ENCODE peak calls at places on chromosomes 16 and 17, in seven cellular contexts. Z is HepG2, R is GM12878, O is SK-N-SH, V is H1, U is GM12891, L is K562. X is an unnamed sample.

GRCh38 chr16:8767176-8767575 is 30.3 kb downstream of the TMEM186 start:
- DNase-seq in Z (no peak), R (no peak), O (no peak), V (no peak), U (no peak), L (no peak), X (no peak)

GRCh38 chr17:63476494-63476856 is 386 bp upstream of the ACE start:
- DNase-seq in Z (no peak), R (no peak), O (peak; percentile 92), V (no peak), U (no peak), L (peak; percentile 70), X (no peak)

GRCh38 chr16:11105038-11105903 is 150.7 kb downstream of the SOCS1 start:
- DNase-seq in Z (peak; percentile 90), R (peak; percentile 86), O (peak; percentile 40), V (no peak), U (no peak), L (peak; percentile 89), X (peak; percentile 53)

GRCh38 chr17:35063514-35064223 is at the start of gene RFFL:
- DNase-seq in Z (peak; percentile 98), R (peak; percentile 98), O (peak; percentile 23), V (peak; percentile 78), U (peak; percentile 48), L (peak; percentile 84), X (peak; percentile 49)

GRCh38 chr17:27550974-27551505 is 79.9 kb upstream of the LGALS9 start:
- DNase-seq in Z (no peak), R (no peak), O (no peak), V (no peak), U (no peak), L (no peak), X (no peak)

GRCh38 chr17:48856122-48856821 is 25.4 kb downstream of the CALCOCO2 start:
- DNase-seq in Z (no peak), R (no peak), O (no peak), V (no peak), U (no peak), L (no peak), X (no peak)

GRCh38 chr17:21186399-21187187 is 27.4 kb downstream of the TMEM11 start:
- DNase-seq in Z (no peak), R (no peak), O (no peak), V (no peak), U (no peak), L (no peak), X (no peak)

GRCh38 chr16:27446721-27447120 is 44.7 kb downstream of the IL21R start:
- DNase-seq in Z (no peak), R (no peak), O (no peak), V (no peak), U (no peak), L (no peak), X (peak; percentile 34)

GRCh38 chr17:71709271-71709670 is 411.5 kb upstream of the SOX9 start:
- DNase-seq in Z (no peak), R (no peak), O (no peak), V (no peak), U (no peak), L (no peak), X (no peak)

GRCh38 chr17:38421224-38421841 is 6.9 kb upstream of the ARHGAP23 start:
- DNase-seq in Z (no peak), R (no peak), O (no peak), V (no peak), U (no peak), L (no peak), X (no peak)

GRCh38 chr16:66856184-66856730 is 12.0 kb downstream of the CA7 start:
- DNase-seq in Z (no peak), R (no peak), O (no peak), V (no peak), U (no peak), L (no peak), X (no peak)

GRCh38 chr17:13030459-13031305 is 12.9 kb upstream of the ELAC2 start:
- DNase-seq in Z (peak; percentile 30), R (no peak), O (peak; percentile 48), V (no peak), U (peak; percentile 19), L (peak; percentile 52), X (peak; percentile 32)
- TF ChIP-seq TAF1 in Z (no peak), R (no peak), O (no peak), V (no peak), U (no peak), L (no peak), X (no peak)

GRCh38 chr17:17811381-17812210 is 25.2 kb downstream of the SREBF1 start:
- DNase-seq in Z (peak; percentile 70), R (no peak), O (no peak), V (no peak), U (no peak), L (no peak), X (no peak)
- TF ChIP-seq TAF1 in Z (no peak), R (no peak), O (no peak), V (no peak), U (no peak), L (no peak), X (no peak)

DNA sequence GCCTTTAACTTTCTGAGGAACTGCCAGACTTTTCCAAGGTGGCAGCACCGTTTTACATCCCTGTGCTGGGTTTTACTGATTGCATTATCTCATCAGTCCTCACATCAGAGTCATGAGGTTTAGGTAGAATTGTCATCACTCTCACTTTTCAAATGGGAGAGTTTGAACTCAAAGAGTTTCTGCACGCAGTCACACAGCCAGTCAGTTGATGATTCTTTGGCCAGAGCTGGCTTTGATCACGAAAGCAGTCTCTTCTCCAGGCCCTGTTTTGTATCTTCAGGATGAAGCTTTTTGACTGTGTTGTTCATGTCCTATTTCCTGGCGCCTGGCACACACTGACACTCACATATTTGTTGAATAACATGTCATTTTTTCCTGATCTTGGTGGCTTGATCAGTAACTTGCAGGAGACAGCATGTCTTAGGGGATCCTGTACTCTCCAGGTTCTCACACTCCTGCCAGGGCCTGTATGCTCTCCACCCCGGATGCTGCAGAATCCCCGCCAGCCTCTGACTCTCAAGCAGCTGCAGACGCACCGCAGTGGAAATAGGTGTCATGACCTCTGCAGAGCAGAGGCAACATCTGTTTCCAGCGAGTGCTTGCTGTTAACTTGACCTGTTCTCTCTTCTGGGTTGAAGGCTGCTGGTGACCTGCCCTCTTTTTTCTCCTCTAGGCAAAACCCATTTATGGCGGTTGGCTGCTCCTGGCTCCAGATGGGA is 32.9 kb downstream of the MPRIP start:
- DNase-seq in Z (no peak), R (no peak), O (peak; percentile 68), V (no peak), U (no peak), L (no peak), X (no peak)
- TF ChIP-seq TAF1 in Z (no peak), R (no peak), O (no peak), V (no peak), U (no peak), L (no peak), X (no peak)

GRCh38 chr16:88299751-88300462 is 82.9 kb upstream of the ZNF469 start:
- DNase-seq in Z (no peak), R (no peak), O (no peak), V (no peak), U (no peak), L (no peak), X (no peak)

GRCh38 chr16:88297178-88297720 is 85.5 kb upstream of the ZNF469 start:
- DNase-seq in Z (no peak), R (no peak), O (no peak), V (no peak), U (no peak), L (no peak), X (no peak)

GRCh38 chr16:88296437-88297177 is 86.2 kb upstream of the ZNF469 start:
- DNase-seq in Z (no peak), R (no peak), O (no peak), V (no peak), U (no peak), L (no peak), X (no peak)

GRCh38 chr16:88298882-88299745 is 83.6 kb upstream of the ZNF469 start:
- DNase-seq in Z (no peak), R (no peak), O (no peak), V (no peak), U (no peak), L (no peak), X (no peak)

GRCh38 chr16:88298166-88298881 is 84.4 kb upstream of the ZNF469 start:
- DNase-seq in Z (no peak), R (no peak), O (no peak), V (no peak), U (no peak), L (no peak), X (no peak)
- TF ChIP-seq TAF1 in Z (no peak), R (no peak), O (no peak), V (no peak), U (no peak), L (no peak), X (no peak)

DNA sequence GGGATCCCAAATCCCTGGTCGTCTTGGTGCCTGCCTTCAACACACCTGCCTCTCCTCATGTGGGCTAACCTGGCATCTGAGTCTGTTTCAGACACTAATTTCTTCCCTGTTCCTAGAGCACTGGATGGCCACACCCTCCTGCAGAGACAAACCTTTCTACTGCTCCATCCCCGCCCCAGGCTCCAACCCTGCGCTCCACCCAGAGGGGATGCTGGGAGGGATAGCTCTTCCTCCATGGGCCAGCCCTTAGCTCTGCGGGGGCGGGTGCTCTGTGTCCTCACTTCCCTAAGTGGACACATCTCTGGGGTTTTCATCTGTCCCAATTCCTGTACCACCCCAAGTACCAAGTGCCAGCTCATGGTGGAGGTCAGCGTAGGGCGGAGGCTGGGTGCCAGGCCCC is 11.0 kb upstream of the CRISPLD2 start:
- DNase-seq in Z (no peak), R (no peak), O (no peak), V (no peak), U (no peak), L (peak; percentile 62), X (no peak)
- TF ChIP-seq TAF1 in Z (no peak), R (no peak), O (no peak), V (no peak), U (no peak), L (no peak), X (no peak)

GRCh38 chr16:73126453-73126853 is 78.5 kb upstream of the ZFHX3 start:
- DNase-seq in Z (peak; percentile 45), R (no peak), O (no peak), V (no peak), U (no peak), L (no peak), X (no peak)

GRCh38 chr16:73124097-73124652 is 76.2 kb upstream of the ZFHX3 start:
- DNase-seq in Z (no peak), R (no peak), O (no peak), V (no peak), U (no peak), L (no peak), X (no peak)

GRCh38 chr16:73125860-73126259 is 77.9 kb upstream of the ZFHX3 start:
- DNase-seq in Z (no peak), R (no peak), O (no peak), V (no peak), U (no peak), L (no peak), X (no peak)

GRCh38 chr16:73124665-73125064 is 76.7 kb upstream of the ZFHX3 start:
- DNase-seq in Z (no peak), R (no peak), O (no peak), V (no peak), U (no peak), L (no peak), X (no peak)

GRCh38 chr16:73122604-73123386 is 74.9 kb upstream of the ZFHX3 start:
- DNase-seq in Z (no peak), R (no peak), O (no peak), V (no peak), U (no peak), L (no peak), X (no peak)
- TF ChIP-seq TAF1 in Z (no peak), R (no peak), O (no peak), V (no peak), U (no peak), L (no peak), X (no peak)